ENCODE peak calls at places on chromosomes 7 and 10, in six cellular contexts. One of them, this sample, is unnamed.

GRCh38 chr10:78808736-78809135 is 260.0 kb upstream of the ZMIZ1 start:
- DNase-seq in H9: no peak
- DNase-seq in neuronal stem cell: no peak
- DNase-seq in H1: no peak
- DNase-seq in IMR-90: no peak
- DNase-seq in mesenchymal stem cell: no peak
- DNase-seq in this sample: no peak

GRCh38 chr10:6321880-6322279 is 119.1 kb downstream of the PFKFB3 start:
- DNase-seq in H9: no peak
- DNase-seq in neuronal stem cell: no peak
- DNase-seq in H1: no peak
- DNase-seq in IMR-90: peak
- DNase-seq in mesenchymal stem cell: peak
- DNase-seq in this sample: no peak

GRCh38 chr7:36441344-36442022 is 51.8 kb downstream of the ANLN start:
- DNase-seq in H9: peak
- DNase-seq in neuronal stem cell: no peak
- DNase-seq in H1: no peak
- DNase-seq in IMR-90: no peak
- DNase-seq in mesenchymal stem cell: no peak
- DNase-seq in this sample: no peak

GRCh38 chr10:27192284-27192683 is 37.1 kb downstream of the MASTL start:
- DNase-seq in H9: no peak
- DNase-seq in neuronal stem cell: no peak
- DNase-seq in H1: no peak
- DNase-seq in IMR-90: peak
- DNase-seq in mesenchymal stem cell: peak
- DNase-seq in this sample: peak

GRCh38 chr7:26779978-26780595 is 84.3 kb downstream of the SKAP2 start:
- DNase-seq in H9: no peak
- DNase-seq in neuronal stem cell: no peak
- DNase-seq in H1: no peak
- DNase-seq in IMR-90: no peak
- DNase-seq in mesenchymal stem cell: no peak
- DNase-seq in this sample: no peak

GRCh38 chr7:129783097-129783919 is 169.5 kb downstream of the UBE2H start:
- DNase-seq in H9: peak
- DNase-seq in neuronal stem cell: peak
- DNase-seq in H1: no peak
- DNase-seq in IMR-90: no peak
- DNase-seq in mesenchymal stem cell: no peak
- DNase-seq in this sample: no peak

GRCh38 chr7:155509725-155510551 is 36.4 kb downstream of the CNPY1 start:
- DNase-seq in H9: peak
- DNase-seq in neuronal stem cell: no peak
- DNase-seq in H1: peak
- DNase-seq in IMR-90: no peak
- DNase-seq in mesenchymal stem cell: no peak
- DNase-seq in this sample: no peak

GRCh38 chr10:6012506-6012905 is 35.2 kb upstream of the IL15RA start:
- DNase-seq in H9: no peak
- DNase-seq in neuronal stem cell: no peak
- DNase-seq in H1: no peak
- DNase-seq in IMR-90: no peak
- DNase-seq in mesenchymal stem cell: no peak
- DNase-seq in this sample: no peak

GRCh38 chr7:105141068-105141467 is 127.1 kb downstream of the KMT2E start:
- DNase-seq in H9: peak
- DNase-seq in neuronal stem cell: peak
- DNase-seq in H1: peak
- DNase-seq in IMR-90: peak
- DNase-seq in mesenchymal stem cell: peak
- DNase-seq in this sample: no peak

GRCh38 chr10:50613726-50614443 is 9.9 kb downstream of the SGMS1 start:
- DNase-seq in H9: no peak
- DNase-seq in neuronal stem cell: no peak
- DNase-seq in H1: no peak
- DNase-seq in IMR-90: no peak
- DNase-seq in mesenchymal stem cell: no peak
- DNase-seq in this sample: no peak

GRCh38 chr7:16991551-16991950 is 109.8 kb upstream of the AGR3 start:
- DNase-seq in H9: no peak
- DNase-seq in neuronal stem cell: no peak
- DNase-seq in H1: no peak
- DNase-seq in IMR-90: no peak
- DNase-seq in mesenchymal stem cell: no peak
- DNase-seq in this sample: no peak

GRCh38 chr7:5248201-5248885 is 34.4 kb upstream of the SLC29A4 start:
- DNase-seq in H9: no peak
- DNase-seq in neuronal stem cell: no peak
- DNase-seq in H1: no peak
- DNase-seq in IMR-90: peak
- DNase-seq in mesenchymal stem cell: no peak
- DNase-seq in this sample: no peak

GRCh38 chr7:155797262-155798250 is 14.7 kb downstream of the SHH start:
- DNase-seq in H9: no peak
- DNase-seq in neuronal stem cell: no peak
- DNase-seq in H1: no peak
- DNase-seq in IMR-90: no peak
- DNase-seq in mesenchymal stem cell: no peak
- DNase-seq in this sample: no peak

GRCh38 chr7:93226310-93226709 is at the start of gene HEPACAM2:
- DNase-seq in H9: no peak
- DNase-seq in neuronal stem cell: no peak
- DNase-seq in H1: no peak
- DNase-seq in IMR-90: no peak
- DNase-seq in mesenchymal stem cell: no peak
- DNase-seq in this sample: no peak

GRCh38 chr7:24727165-24728120 is 29.8 kb downstream of the GSDME start:
- DNase-seq in H9: no peak
- DNase-seq in neuronal stem cell: no peak
- DNase-seq in H1: no peak
- DNase-seq in IMR-90: no peak
- DNase-seq in mesenchymal stem cell: no peak
- DNase-seq in this sample: no peak

GRCh38 chr10:70343712-70344111 is 38.7 kb downstream of the LRRC20 start:
- DNase-seq in H9: no peak
- DNase-seq in neuronal stem cell: no peak
- DNase-seq in H1: no peak
- DNase-seq in IMR-90: no peak
- DNase-seq in mesenchymal stem cell: no peak
- DNase-seq in this sample: no peak

GRCh38 chr7:147990837-147991236 is 599.7 kb upstream of the C7orf33 start:
- DNase-seq in H9: no peak
- DNase-seq in neuronal stem cell: no peak
- DNase-seq in H1: no peak
- DNase-seq in IMR-90: no peak
- DNase-seq in mesenchymal stem cell: no peak
- DNase-seq in this sample: no peak

GRCh38 chr10:6114758-6115410 is 26.1 kb downstream of the RBM17 start:
- DNase-seq in H9: no peak
- DNase-seq in neuronal stem cell: no peak
- DNase-seq in H1: no peak
- DNase-seq in IMR-90: peak
- DNase-seq in mesenchymal stem cell: peak
- DNase-seq in this sample: no peak

GRCh38 chr7:134690016-134690415 is 43.4 kb downstream of the BPGM start:
- DNase-seq in H9: no peak
- DNase-seq in neuronal stem cell: no peak
- DNase-seq in H1: no peak
- DNase-seq in IMR-90: peak
- DNase-seq in mesenchymal stem cell: peak
- DNase-seq in this sample: peak

GRCh38 chr10:18601321-18601720 is 50.1 kb downstream of the NSUN6 start:
- DNase-seq in H9: no peak
- DNase-seq in neuronal stem cell: no peak
- DNase-seq in H1: no peak
- DNase-seq in IMR-90: no peak
- DNase-seq in mesenchymal stem cell: no peak
- DNase-seq in this sample: no peak

GRCh38 chr7:148303295-148304013 is 287.1 kb upstream of the C7orf33 start:
- DNase-seq in H9: no peak
- DNase-seq in neuronal stem cell: no peak
- DNase-seq in H1: no peak
- DNase-seq in IMR-90: no peak
- DNase-seq in mesenchymal stem cell: peak
- DNase-seq in this sample: peak

GRCh38 chr7:25694690-25695089 is 457.3 kb upstream of the NFE2L3 start:
- DNase-seq in H9: no peak
- DNase-seq in neuronal stem cell: no peak
- DNase-seq in H1: no peak
- DNase-seq in IMR-90: no peak
- DNase-seq in mesenchymal stem cell: no peak
- DNase-seq in this sample: no peak

GRCh38 chr10:112345202-112345601 is 28.7 kb upstream of the ACSL5 start:
- DNase-seq in H9: no peak
- DNase-seq in neuronal stem cell: no peak
- DNase-seq in H1: no peak
- DNase-seq in IMR-90: no peak
- DNase-seq in mesenchymal stem cell: no peak
- DNase-seq in this sample: no peak

GRCh38 chr7:152709307-152710133 is 33.6 kb upstream of the XRCC2 start:
- DNase-seq in H9: no peak
- DNase-seq in neuronal stem cell: peak
- DNase-seq in H1: no peak
- DNase-seq in IMR-90: peak
- DNase-seq in mesenchymal stem cell: peak
- DNase-seq in this sample: peak

GRCh38 chr10:126906704-126907422 is 1.6 kb downstream of the DOCK1 start:
- DNase-seq in H9: peak
- DNase-seq in neuronal stem cell: no peak
- DNase-seq in H1: no peak
- DNase-seq in IMR-90: no peak
- DNase-seq in mesenchymal stem cell: no peak
- DNase-seq in this sample: no peak
- H3K23ac ChIP-seq in H9: no peak
- H3K23ac ChIP-seq in neuronal stem cell: peak
- H3K23ac ChIP-seq in H1: no peak
- H3K23ac ChIP-seq in IMR-90: peak
- H3K23ac ChIP-seq in mesenchymal stem cell: no peak
- H3K23ac ChIP-seq in this sample: no peak

GRCh38 chr10:16904619-16905018 is 87.4 kb upstream of the RSU1 start:
- DNase-seq in H9: no peak
- DNase-seq in neuronal stem cell: no peak
- DNase-seq in H1: no peak
- DNase-seq in IMR-90: peak
- DNase-seq in mesenchymal stem cell: peak
- DNase-seq in this sample: no peak

GRCh38 chr10:16904049-16904448 is 86.8 kb upstream of the RSU1 start:
- DNase-seq in H9: no peak
- DNase-seq in neuronal stem cell: no peak
- DNase-seq in H1: no peak
- DNase-seq in IMR-90: no peak
- DNase-seq in mesenchymal stem cell: no peak
- DNase-seq in this sample: no peak

GRCh38 chr10:16901102-16901501 is 83.9 kb upstream of the RSU1 start:
- DNase-seq in H9: peak
- DNase-seq in neuronal stem cell: no peak
- DNase-seq in H1: peak
- DNase-seq in IMR-90: no peak
- DNase-seq in mesenchymal stem cell: no peak
- DNase-seq in this sample: no peak

GRCh38 chr10:16905304-16905703 is 88.1 kb upstream of the RSU1 start:
- DNase-seq in H9: no peak
- DNase-seq in neuronal stem cell: no peak
- DNase-seq in H1: no peak
- DNase-seq in IMR-90: no peak
- DNase-seq in mesenchymal stem cell: peak
- DNase-seq in this sample: no peak

DNA sequence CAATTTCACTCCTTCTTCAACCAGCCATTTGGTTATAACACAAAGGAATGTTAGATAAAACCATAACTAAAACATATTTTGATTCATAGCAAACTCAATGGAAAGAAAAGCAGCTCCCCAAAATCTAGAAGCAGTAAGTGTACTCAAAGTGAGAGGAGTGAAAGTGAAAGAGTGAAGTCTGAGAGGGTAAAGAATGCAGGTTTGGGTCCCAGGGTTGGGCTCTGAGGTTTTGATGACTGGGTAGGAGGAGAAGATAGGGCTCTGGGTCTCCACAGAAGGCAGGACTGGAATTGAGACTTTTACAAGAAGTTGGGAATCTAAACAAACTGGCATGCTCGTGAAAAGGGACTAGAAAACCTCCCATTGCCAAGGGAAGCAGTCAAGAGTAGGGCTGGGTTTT is 85.4 kb upstream of the RSU1 start:
- DNase-seq in H9: no peak
- DNase-seq in neuronal stem cell: no peak
- DNase-seq in H1: no peak
- DNase-seq in IMR-90: no peak
- DNase-seq in mesenchymal stem cell: no peak
- DNase-seq in this sample: no peak
- H2AFZ ChIP-seq in H9: peak
- H2AFZ ChIP-seq in neuronal stem cell: no peak
- H2AFZ ChIP-seq in H1: no peak
- H2AFZ ChIP-seq in IMR-90: peak
- H2AFZ ChIP-seq in mesenchymal stem cell: no peak
- H2AFZ ChIP-seq in this sample: no peak

GRCh38 chr7:107108951-107109350 is 59.9 kb upstream of the HBP1 start:
- DNase-seq in H9: no peak
- DNase-seq in neuronal stem cell: no peak
- DNase-seq in H1: no peak
- DNase-seq in IMR-90: no peak
- DNase-seq in mesenchymal stem cell: peak
- DNase-seq in this sample: no peak

GRCh38 chr7:107105591-107106245 is 61.2 kb downstream of the PRKAR2B start:
- DNase-seq in H9: no peak
- DNase-seq in neuronal stem cell: no peak
- DNase-seq in H1: no peak
- DNase-seq in IMR-90: no peak
- DNase-seq in mesenchymal stem cell: peak
- DNase-seq in this sample: peak

GRCh38 chr7:107100824-107101223 is 56.3 kb downstream of the PRKAR2B start:
- DNase-seq in H9: no peak
- DNase-seq in neuronal stem cell: no peak
- DNase-seq in H1: no peak
- DNase-seq in IMR-90: no peak
- DNase-seq in mesenchymal stem cell: no peak
- DNase-seq in this sample: peak

DNA sequence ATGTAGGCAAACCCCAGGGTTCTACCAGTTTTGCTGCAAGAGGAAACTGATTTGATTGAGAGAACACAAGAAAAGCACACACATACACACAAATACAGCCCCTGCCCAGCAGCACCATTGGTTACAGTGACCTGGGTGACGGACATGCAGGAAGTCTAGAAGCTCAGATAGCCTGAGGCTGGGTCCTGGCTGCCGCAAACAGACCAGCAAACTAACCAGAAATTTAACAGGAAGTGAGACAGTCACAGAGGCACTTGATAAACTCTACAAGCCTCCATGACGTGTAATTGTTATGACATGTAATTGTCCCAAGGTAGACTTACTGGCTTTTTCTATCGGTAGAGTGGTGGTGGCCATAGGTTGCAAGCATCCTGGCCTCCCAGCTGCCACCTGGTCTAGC is 58.9 kb downstream of the PRKAR2B start:
- DNase-seq in H9: no peak
- DNase-seq in neuronal stem cell: no peak
- DNase-seq in H1: no peak
- DNase-seq in IMR-90: peak
- DNase-seq in mesenchymal stem cell: peak
- DNase-seq in this sample: peak
- H3K23ac ChIP-seq in H9: no peak
- H3K23ac ChIP-seq in neuronal stem cell: no peak
- H3K23ac ChIP-seq in H1: no peak
- H3K23ac ChIP-seq in IMR-90: peak
- H3K23ac ChIP-seq in mesenchymal stem cell: no peak
- H3K23ac ChIP-seq in this sample: no peak

GRCh38 chr10:128525444-128525843 is 399.2 kb upstream of the MKI67 start:
- DNase-seq in H9: no peak
- DNase-seq in neuronal stem cell: no peak
- DNase-seq in H1: no peak
- DNase-seq in IMR-90: no peak
- DNase-seq in mesenchymal stem cell: no peak
- DNase-seq in this sample: no peak
- H2AFZ ChIP-seq in H9: no peak
- H2AFZ ChIP-seq in neuronal stem cell: no peak
- H2AFZ ChIP-seq in H1: no peak
- H2AFZ ChIP-seq in IMR-90: no peak
- H2AFZ ChIP-seq in mesenchymal stem cell: no peak
- H2AFZ ChIP-seq in this sample: no peak